ENCODE peak calls at places on chromosomes 13 and 19, in five cellular contexts. B, T, D, Q and G are unnamed samples.
A peak's percentile ranks its signal among the peaks of the same experiment; 100 is the strongest.

GRCh38 chr13:37492061-37492460 is 106.5 kb downstream of the POSTN start:
- DNase-seq in B (no peak), T (no peak), D (no peak), Q (no peak), G (no peak)

GRCh38 chr13:39957868-39958676 is 302.6 kb downstream of the COG6 start:
- DNase-seq in B (no peak), T (no peak), D (no peak), Q (no peak), G (no peak)

GRCh38 chr13:29859971-29860370 is 9.6 kb upstream of the UBL3 start:
- DNase-seq in B (no peak), T (no peak), D (no peak), Q (no peak), G (no peak)

GRCh38 chr13:29593605-29594297 is 1.7 kb downstream of the SLC7A1 start:
- DNase-seq in B (no peak), T (no peak), D (no peak), Q (no peak), G (no peak)

GRCh38 chr19:42422576-42423461 is 4.4 kb downstream of the LIPE start:
- DNase-seq in B (peak; percentile 24), T (peak; percentile 39), D (peak; percentile 52), Q (peak; percentile 50), G (no peak)

GRCh38 chr19:32651729-32652140 is 23.2 kb downstream of the ANKRD27 start:
- DNase-seq in B (no peak), T (no peak), D (peak; percentile 91), Q (no peak), G (peak; percentile 37)

GRCh38 chr13:112177459-112177858 is 110.5 kb downstream of the SOX1 start:
- DNase-seq in B (no peak), T (no peak), D (no peak), Q (no peak), G (no peak)

GRCh38 chr19:12784394-12784870 is 6.9 kb upstream of the JUNB start:
- DNase-seq in B (no peak), T (no peak), D (no peak), Q (no peak), G (no peak)

GRCh38 chr19:4594199-4594598 is 34.7 kb upstream of the SEMA6B start:
- DNase-seq in B (no peak), T (no peak), D (no peak), Q (no peak), G (no peak)

GRCh38 chr19:49672131-49672919 is 4.7 kb upstream of the PRMT1 start:
- DNase-seq in B (peak; percentile 50), T (peak; percentile 75), D (peak; percentile 88), Q (peak; percentile 90), G (no peak)

GRCh38 chr19:2523630-2524311 is 47.8 kb downstream of the GADD45B start:
- DNase-seq in B (no peak), T (no peak), D (peak; percentile 37), Q (no peak), G (no peak)

GRCh38 chr13:98476106-98476505 is 100.8 kb downstream of the STK24 start:
- DNase-seq in B (peak; percentile 50), T (peak; percentile 30), D (peak; percentile 49), Q (no peak), G (no peak)

GRCh38 chr19:3275068-3275582 is 50.7 kb downstream of the CELF5 start:
- DNase-seq in B (no peak), T (peak; percentile 37), D (peak; percentile 90), Q (peak; percentile 77), G (peak; percentile 69)

GRCh38 chr13:31797154-31797775 is 57.9 kb downstream of the RXFP2 start:
- DNase-seq in B (no peak), T (no peak), D (peak; percentile 55), Q (no peak), G (peak; percentile 4)